ENCODE peak calls at places on chromosomes 7 and 10, in five cellular contexts. W is LoVo; D is substantia nigra; L is naive thymus-derived CD8-positive, alpha-beta T cell; F is EH. N is an unnamed sample.

GRCh38 chr7:123499211-123499968 is 35.0 kb downstream of the IQUB start:
- DNase-seq in W (no peak), D (no peak), L (no peak), F (no peak), N (no peak)

GRCh38 chr10:34670101-34670500 is 145.0 kb downstream of the PARD3 start:
- DNase-seq in W (no peak), D (no peak), L (no peak), F (no peak), N (no peak)

GRCh38 chr7:24732646-24733413 is 24.4 kb downstream of the GSDME start:
- DNase-seq in W (peak; percentile 26), D (no peak), L (no peak), F (peak; percentile 70), N (no peak)

GRCh38 chr10:620417-620816 is 69.1 kb downstream of the DIP2C start:
- DNase-seq in W (no peak), D (no peak), L (no peak), F (no peak), N (no peak)

GRCh38 chr10:72254891-72255568 is 18.7 kb upstream of the DDIT4 start:
- DNase-seq in W (no peak), D (peak; percentile 90), L (peak; percentile 37), F (peak; percentile 77), N (no peak)

GRCh38 chr10:6089334-6090219 is 743 bp downstream of the RBM17 start:
- DNase-seq in W (peak; percentile 4), D (no peak), L (peak; percentile 24), F (peak; percentile 51), N (no peak)

GRCh38 chr7:50497068-50497642 is 47.0 kb upstream of the FIGNL1 start:
- DNase-seq in W (peak; percentile 32), D (no peak), L (no peak), F (peak; percentile 47), N (no peak)

GRCh38 chr7:90595801-90596683 is at the start of gene CDK14:
- DNase-seq in W (peak; percentile 81), D (peak; percentile 33), L (no peak), F (peak; percentile 65), N (peak; percentile 12)

GRCh38 chr7:52507546-52507945 is 527.9 kb upstream of the POM121L12 start:
- DNase-seq in W (no peak), D (no peak), L (no peak), F (no peak), N (no peak)

GRCh38 chr10:90865400-90865799 is 6.4 kb upstream of the RPP30 start:
- DNase-seq in W (no peak), D (no peak), L (no peak), F (peak; percentile 34), N (no peak)

GRCh38 chr7:24141876-24142509 is 142.0 kb upstream of the NPY start:
- DNase-seq in W (no peak), D (no peak), L (no peak), F (no peak), N (no peak)

GRCh38 chr7:108016841-108017775 is 14.1 kb upstream of the LAMB1 start:
- DNase-seq in W (no peak), D (no peak), L (no peak), F (peak; percentile 64), N (no peak)

GRCh38 chr7:46934198-46934825 is 647.6 kb downstream of the TNS3 start:
- DNase-seq in W (no peak), D (no peak), L (no peak), F (peak; percentile 31), N (no peak)

GRCh38 chr7:6172331-6173295 is 99.8 kb downstream of the CYTH3 start:
- DNase-seq in W (no peak), D (no peak), L (no peak), F (peak; percentile 37), N (no peak)

GRCh38 chr7:4784799-4785198 is 9.4 kb downstream of the AP5Z1 start:
- DNase-seq in W (no peak), D (no peak), L (no peak), F (no peak), N (no peak)

GRCh38 chr10:123394382-123394781 is 240.2 kb downstream of the BUB3 start:
- DNase-seq in W (no peak), D (no peak), L (no peak), F (no peak), N (no peak)

GRCh38 chr7:81244213-81244612 is 325.4 kb upstream of the SEMA3C start:
- DNase-seq in W (no peak), D (no peak), L (no peak), F (peak; percentile 15), N (no peak)

GRCh38 chr10:110706690-110707098 is 62.6 kb downstream of the RBM20 start:
- DNase-seq in W (peak; percentile 52), D (no peak), L (no peak), F (peak; percentile 96), N (no peak)

GRCh38 chr7:82599910-82600309 is 156.3 kb upstream of the CACNA2D1 start:
- DNase-seq in W (no peak), D (no peak), L (no peak), F (no peak), N (no peak)

GRCh38 chr10:85580585-85580984 is 786.0 kb downstream of the GRID1 start:
- DNase-seq in W (no peak), D (no peak), L (no peak), F (no peak), N (no peak)

GRCh38 chr7:23486002-23486773 is 15.9 kb upstream of the IGF2BP3 start:
- DNase-seq in W (no peak), D (no peak), L (no peak), F (no peak), N (no peak)

GRCh38 chr10:121900443-121901174 is 27.2 kb downstream of the ATE1 start:
- DNase-seq in W (peak; percentile 54), D (no peak), L (no peak), F (peak; percentile 71), N (no peak)

GRCh38 chr7:132614428-132615076 is 38.3 kb upstream of the PLXNA4 start:
- DNase-seq in W (no peak), D (no peak), L (no peak), F (peak; percentile 10), N (no peak)

N was measured in activated CD4-positive, alpha-beta T cell treated with anti-CD3 and anti-CD28 coated beads for 24 hours.